ENCODE peak calls at places on chromosomes 16 and 17, in eight cellular contexts. P is germinal center; E is activated CD8-positive, alpha-beta memory T cell treated with anti-CD3 and anti-CD28 coated beads for 1 hour; G is mesendoderm; Y is NB4; A is GM04503; F is HCEC 1CT; S is M059J. Z is an unnamed sample.

GRCh38 chr17:31321481-31321880 is at the start of gene EVI2A:
- DNase-seq in Y (peak; percentile 95), A (peak; percentile 52), S (peak; percentile 89), F (peak; percentile 81), E (peak; percentile 62), G (peak; percentile 7), P (peak; percentile 46), Z (peak; percentile 93)

GRCh38 chr16:77195411-77195810 is 3.8 kb upstream of the SYCE1L start:
- DNase-seq in S (no peak), Y (no peak), E (no peak), G (no peak), A (no peak), F (no peak), P (no peak), Z (no peak)

GRCh38 chr17:4896332-4897197 is 2.8 kb upstream of the C17orf107 start:
- DNase-seq in G (no peak), Y (no peak), A (no peak), P (no peak), S (no peak), E (no peak), F (no peak), Z (no peak)

GRCh38 chr16:57265850-57266530 is 18.5 kb downstream of the PLLP start:
- DNase-seq in A (no peak), E (no peak), P (no peak), S (peak; percentile 59), F (no peak), G (no peak), Y (no peak), Z (peak; percentile 54)

GRCh38 chr16:75947626-75948239 is 221.4 kb upstream of the CPHXL start:
- DNase-seq in S (no peak), P (no peak), Y (no peak), G (no peak), A (no peak), F (no peak), E (no peak), Z (no peak)

GRCh38 chr17:47301831-47302230 is 21.9 kb upstream of the EFCAB13 start:
- DNase-seq in F (no peak), E (no peak), G (no peak), A (no peak), S (no peak), Y (no peak), P (no peak), Z (no peak)

GRCh38 chr17:1769826-1770477 is 8.1 kb downstream of the SERPINF1 start:
- DNase-seq in S (no peak), A (no peak), G (peak; percentile 92), F (no peak), P (peak; percentile 38), E (no peak), Y (peak; percentile 12), Z (no peak)

GRCh38 chr16:2471016-2471652 is at the start of gene NTN3:
- DNase-seq in P (no peak), G (peak; percentile 43), A (no peak), E (no peak), F (no peak), Y (peak; percentile 87), S (no peak), Z (no peak)

GRCh38 chr16:86129541-86129940 is 230.6 kb downstream of the IRF8 start:
- DNase-seq in E (no peak), S (no peak), F (no peak), P (no peak), A (no peak), G (no peak), Y (no peak), Z (no peak)

GRCh38 chr17:14281530-14281929 is 19.4 kb upstream of the HS3ST3B1 start:
- DNase-seq in P (no peak), E (no peak), G (no peak), F (no peak), S (no peak), A (no peak), Y (no peak), Z (no peak)

GRCh38 chr17:17621254-17621653 is 29.7 kb upstream of the PEMT start:
- DNase-seq in S (no peak), G (no peak), E (no peak), Y (no peak), A (no peak), F (no peak), P (no peak), Z (no peak)

GRCh38 chr16:842061-842476 is 41.5 kb upstream of the GNG13 start:
- DNase-seq in P (no peak), A (no peak), F (no peak), G (no peak), Y (no peak), S (peak; percentile 15), E (no peak), Z (no peak)

GRCh38 chr17:49821916-49822315 is 26.0 kb downstream of the TAC4 start:
- DNase-seq in S (no peak), A (no peak), Y (no peak), E (no peak), G (no peak), F (no peak), P (no peak), Z (no peak)

GRCh38 chr17:76054112-76054476 is 18.2 kb downstream of the SRP68 start:
- DNase-seq in S (peak; percentile 55), A (no peak), G (no peak), Y (no peak), P (no peak), E (no peak), F (peak; percentile 30), Z (peak; percentile 81)